ENCODE peak calls at places on chromosomes 5 and 9, in ten cellular contexts. N is cardiac muscle cell, Z is astrocyte, I is endothelial cell of umbilical vein, X is mammary epithelial cell, F is mucosa of descending colon, R is psoas muscle, O is cardiac fibroblast, J is epithelial cell of esophagus, L is PC-3. G is an unnamed sample.
A peak's percentile ranks its signal among the peaks of the same experiment; 100 is the strongest.

GRCh38 chr9:31089822-31090221 is 1294.6 kb upstream of the ACO1 start:
- DNase-seq in R (no peak), F (no peak), I (no peak), O (peak; percentile 5), L (no peak), X (peak; percentile 65), J (peak; percentile 61), N (peak; percentile 54), Z (peak; percentile 74), G (no peak)

GRCh38 chr5:14698495-14698894 is 34.0 kb downstream of the OTULIN start:
- DNase-seq in O (no peak), Z (no peak), N (no peak), R (no peak), I (no peak), X (no peak), L (no peak), F (no peak), J (no peak), G (no peak)

GRCh38 chr9:7439355-7439978 is 360.1 kb downstream of the DMAC1 start:
- DNase-seq in F (no peak), J (peak; percentile 56), L (peak; percentile 1), R (no peak), Z (peak; percentile 40), X (peak; percentile 79), I (no peak), N (peak; percentile 53), O (peak; percentile 6), G (no peak)

GRCh38 chr5:6705088-6705487 is 8.1 kb upstream of the TENT4A start:
- DNase-seq in R (no peak), J (no peak), L (no peak), I (no peak), N (no peak), O (no peak), X (no peak), Z (peak; percentile 44), F (no peak), G (no peak)

GRCh38 chr9:18806277-18806676 is 226.7 kb downstream of the SAXO1 start:
- DNase-seq in N (no peak), I (no peak), R (no peak), J (no peak), X (no peak), L (no peak), O (no peak), Z (no peak), F (no peak), G (no peak)

GRCh38 chr5:102296229-102296817 is at the start of gene SLCO4C1:
- DNase-seq in X (peak; percentile 43), Z (peak; percentile 46), N (peak; percentile 52), O (peak; percentile 19), F (peak; percentile 89), J (peak; percentile 71), I (peak; percentile 18), R (peak; percentile 75), L (no peak), G (no peak)

GRCh38 chr9:36141761-36142160 is 5.2 kb downstream of the GLIPR2 start:
- DNase-seq in L (no peak), R (no peak), N (no peak), J (no peak), X (no peak), O (no peak), I (no peak), F (no peak), Z (no peak), G (no peak)

GRCh38 chr9:125878241-125878640 is 131.1 kb downstream of the PBX3 start:
- DNase-seq in O (peak; percentile 74), J (no peak), I (no peak), R (no peak), Z (peak; percentile 25), N (peak; percentile 58), X (no peak), L (no peak), F (no peak), G (no peak)

GRCh38 chr5:98771389-98772109 is 1.9 kb upstream of the RGMB start:
- DNase-seq in R (no peak), X (peak; percentile 73), N (peak; percentile 92), J (peak; percentile 91), Z (peak; percentile 76), F (no peak), L (peak; percentile 97), O (peak; percentile 97), I (peak; percentile 92), G (peak; percentile 87)

GRCh38 chr9:126471084-126471611 is 142.6 kb upstream of the LMX1B start:
- DNase-seq in F (peak; percentile 82), Z (peak; percentile 51), L (no peak), O (peak; percentile 81), N (peak; percentile 77), R (peak; percentile 80), J (no peak), I (peak; percentile 13), X (no peak), G (peak; percentile 77)

GRCh38 chr5:73693573-73694061 is 67.6 kb downstream of the ARHGEF28 start:
- DNase-seq in N (peak; percentile 66), J (peak; percentile 44), L (peak; percentile 47), I (peak; percentile 80), Z (peak; percentile 18), R (no peak), F (no peak), O (peak; percentile 52), X (no peak), G (peak; percentile 41)

GRCh38 chr9:137550241-137550621 is at the start of gene PNPLA7:
- DNase-seq in I (peak; percentile 62), X (peak; percentile 47), J (peak; percentile 80), L (peak; percentile 84), N (peak; percentile 89), O (peak; percentile 57), F (peak; percentile 94), R (peak; percentile 94), Z (peak; percentile 35), G (peak; percentile 67)

GRCh38 chr5:116859666-116860320 is 285.2 kb upstream of the SEMA6A start:
- DNase-seq in L (no peak), N (peak; percentile 37), O (no peak), Z (no peak), F (no peak), I (no peak), X (no peak), J (peak; percentile 10), R (no peak), G (no peak)

GRCh38 chr9:87684627-87685204 is 41.2 kb upstream of the CTSL start:
- DNase-seq in F (no peak), J (peak; percentile 66), L (peak; percentile 69), I (peak; percentile 30), R (peak; percentile 56), X (peak; percentile 46), Z (no peak), O (peak; percentile 49), N (peak; percentile 50), G (peak; percentile 16)

GRCh38 chr5:159772698-159773061 is 143.6 kb upstream of the ADRA1B start:
- DNase-seq in J (no peak), N (no peak), R (no peak), L (no peak), O (no peak), X (no peak), Z (no peak), F (no peak), I (no peak), G (no peak)
- H3K4me3 ChIP-seq in J (no peak overlapping the region), N (no peak overlapping the region), R (peak overlapping the region; percentile 58), L (peak overlapping the region; percentile 63), O (no peak overlapping the region), X (no peak overlapping the region), Z (peak overlapping the region; percentile 44), F (no peak overlapping the region), I (no peak overlapping the region), G (peak overlapping the region; percentile 31)

DNA sequence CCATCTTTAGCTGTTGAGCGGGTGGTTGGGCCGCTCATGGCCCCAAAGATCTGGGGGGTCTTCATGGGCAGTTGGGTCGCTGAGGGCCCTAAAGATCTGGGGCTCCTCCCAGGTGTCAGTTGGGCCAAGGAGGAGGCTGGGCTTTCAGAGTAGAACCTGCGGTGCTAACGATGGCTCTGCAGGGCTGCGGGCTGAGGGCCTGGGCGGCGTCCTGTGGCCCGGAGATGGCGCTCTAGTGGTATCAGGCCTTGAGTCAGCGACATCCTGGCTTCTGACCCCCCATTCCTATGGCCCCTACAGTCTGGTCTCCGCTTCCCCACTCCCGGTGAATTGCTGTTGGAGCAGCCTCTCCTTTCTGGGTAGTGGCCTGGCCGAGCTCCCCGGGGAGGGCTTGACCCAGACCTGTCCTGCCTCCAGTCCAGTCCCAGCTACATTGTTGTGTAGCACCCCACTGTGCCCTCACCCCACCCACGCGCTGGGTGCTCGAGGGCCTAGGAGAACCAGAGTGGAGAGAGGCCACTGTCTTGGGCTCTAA is 640 bp downstream of the C5orf58 start:
- DNase-seq in I (no peak), N (no peak), R (no peak), Z (no peak), F (no peak), J (no peak), X (no peak), L (no peak), O (no peak), G (no peak)
- TF ChIP-seq CTCF in I (no peak), N (no peak), R (no peak), Z (no peak), F (no peak), J (no peak), X (no peak), L (no peak), O (no peak), G (no peak)

GRCh38 chr9:78029601-78030552 is 1.7 kb downstream of the GNAQ start:
- DNase-seq in Z (no peak), X (no peak), O (peak; percentile 47), N (peak; percentile 50), I (peak; percentile 67), J (peak; percentile 30), L (no peak), R (no peak), F (no peak), G (no peak)
- H3K4me3 ChIP-seq in Z (peak overlapping the region; percentile 71), X (peak overlapping the region; percentile 90), O (peak overlapping the region; percentile 88), N (peak overlapping the region; percentile 83), I (peak overlapping the region; percentile 91), J (peak overlapping the region; percentile 69), L (peak overlapping the region; percentile 86), R (peak overlapping the region; percentile 79), F (peak overlapping the region; percentile 75), G (peak overlapping the region; percentile 91)

GRCh38 chr5:131423056-131423455 is 159.2 kb downstream of the CDC42SE2 start:
- DNase-seq in N (peak; percentile 59), R (no peak), I (peak; percentile 46), O (peak; percentile 52), L (peak; percentile 31), F (no peak), Z (peak; percentile 6), X (no peak), J (no peak), G (peak; percentile 47)
- TF ChIP-seq CTCF in N (peak; percentile 65), R (peak; percentile 10), I (peak; percentile 47), O (peak; percentile 60), L (peak; percentile 60), F (no peak), Z (peak; percentile 68), X (peak; percentile 26), J (peak; percentile 26), G (peak; percentile 45)

DNA sequence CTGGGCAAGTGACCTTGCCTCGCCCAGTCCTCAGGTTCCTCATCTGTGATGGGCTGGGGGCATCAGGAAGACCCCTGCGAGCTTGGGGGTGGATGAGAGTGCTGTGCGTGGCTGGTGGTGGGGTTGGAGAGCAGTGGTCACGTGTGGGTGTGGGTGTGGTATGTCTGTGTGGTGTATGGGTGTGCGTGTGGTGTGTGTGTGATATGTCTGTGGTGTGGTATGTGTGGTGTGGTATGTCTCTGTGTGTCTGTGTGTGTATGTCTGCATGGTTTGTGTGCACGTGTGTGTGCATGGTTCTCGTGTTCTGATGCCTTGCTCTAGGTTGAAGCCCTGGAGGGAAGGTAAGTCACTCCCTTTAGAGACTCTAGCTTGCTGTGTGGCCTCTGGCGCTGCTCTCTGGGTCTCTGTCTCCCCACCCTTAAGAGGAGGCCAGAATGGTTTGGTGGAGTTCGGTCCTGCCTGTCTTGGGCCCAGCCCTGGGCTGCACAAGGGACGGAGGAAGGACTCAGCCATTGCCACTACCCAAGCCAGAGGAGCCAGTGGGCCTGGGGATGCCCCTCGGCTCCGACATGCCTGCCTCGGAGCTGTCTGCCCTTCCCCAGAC is 87.0 kb downstream of the RXRA start:
- DNase-seq in F (no peak), X (no peak), Z (peak; percentile 33), N (no peak), O (no peak), J (no peak), L (no peak), R (no peak), I (no peak), G (no peak)
- H3K4me3 ChIP-seq in F (no peak overlapping the region), X (no peak overlapping the region), Z (no peak overlapping the region), N (no peak overlapping the region), O (no peak overlapping the region), J (no peak overlapping the region), L (no peak overlapping the region), R (peak overlapping the region; percentile 31), I (no peak overlapping the region), G (no peak overlapping the region)